ENCODE peak calls at places on chromosomes 11 and 22, in four cellular contexts. G is cardiac muscle cell, Z is neural progenitor cell, C is aorta. N is an unnamed sample.

GRCh38 chr11:20084921-20085814 is 75.1 kb downstream of the DBX1 start:
- DNase-seq in G (no peak), Z (no peak), C (no peak), N (no peak)

GRCh38 chr11:117907276-117908110 is 21.7 kb downstream of the TMPRSS13 start:
- DNase-seq in G (peak; percentile 93), Z (peak; percentile 70), C (peak; percentile 87), N (peak; percentile 12)

GRCh38 chr11:8652140-8652539 is 30.3 kb downstream of the TRIM66 start:
- DNase-seq in G (peak; percentile 78), Z (no peak), C (no peak), N (no peak)

GRCh38 chr22:39068033-39068785 is 8.9 kb upstream of the APOBEC3G start:
- DNase-seq in G (no peak), Z (no peak), C (no peak), N (no peak)

GRCh38 chr11:1867381-1867780 is 14.5 kb downstream of the LSP1 start:
- DNase-seq in G (no peak), Z (no peak), C (no peak), N (no peak)

GRCh38 chr11:569273-569885 is 6.9 kb upstream of the PHRF1 start:
- DNase-seq in G (no peak), Z (peak; percentile 56), C (no peak), N (no peak)

GRCh38 chr11:121446752-121447156 is 5.4 kb upstream of the SORL1 start:
- DNase-seq in G (peak; percentile 19), Z (peak; percentile 51), C (no peak), N (no peak)

GRCh38 chr22:37419916-37420655 is 7.2 kb downstream of the ELFN2 start:
- DNase-seq in G (no peak), Z (peak; percentile 74), C (no peak), N (no peak)

GRCh38 chr11:76781861-76782500 is 1.2 kb upstream of the TSKU start:
- DNase-seq in G (no peak), Z (no peak), C (peak; percentile 50), N (no peak)
- H3K27ac ChIP-seq in G (peak overlapping the region; percentile 80), Z (no peak overlapping the region), C (no peak overlapping the region), N (peak overlapping the region; percentile 99)

GRCh38 chr11:90134420-90135003 is at the start of gene NAALAD2:
- DNase-seq in G (peak; percentile 80), Z (peak; percentile 86), C (peak; percentile 51), N (no peak)

GRCh38 chr11:90133560-90134145 is 810 bp upstream of the NAALAD2 start:
- DNase-seq in G (no peak), Z (peak; percentile 10), C (no peak), N (no peak)

GRCh38 chr11:90135016-90135415 is 553 bp downstream of the NAALAD2 start:
- DNase-seq in G (peak; percentile 36), Z (peak; percentile 12), C (no peak), N (no peak)
- H3K27ac ChIP-seq in G (no peak overlapping the region), Z (no peak overlapping the region), C (no peak overlapping the region), N (peak overlapping the region; percentile 35)

DNA sequence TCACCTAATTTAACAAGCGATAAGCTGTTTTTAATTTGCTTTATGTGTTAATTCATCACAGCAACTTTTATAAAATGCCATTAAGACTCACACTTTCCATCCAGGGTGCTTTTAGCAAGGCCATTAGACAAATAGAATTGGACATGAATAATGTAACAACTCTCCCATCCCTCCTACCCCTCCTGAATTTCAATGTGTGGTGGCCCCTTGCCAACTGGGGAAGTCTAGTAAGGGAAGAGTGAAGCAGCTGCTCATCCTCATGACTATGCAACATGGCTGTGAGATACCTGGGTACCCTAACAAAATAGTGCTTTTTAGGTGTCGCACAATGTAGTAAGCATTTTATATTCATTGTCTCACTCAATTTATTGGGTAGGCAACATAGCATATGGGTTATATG is 259.7 kb upstream of the CCDC90B start:
- DNase-seq in G (no peak), Z (no peak), C (no peak), N (no peak)
- H3K27ac ChIP-seq in G (no peak overlapping the region), Z (no peak overlapping the region), C (no peak overlapping the region), N (no peak overlapping the region)

DNA sequence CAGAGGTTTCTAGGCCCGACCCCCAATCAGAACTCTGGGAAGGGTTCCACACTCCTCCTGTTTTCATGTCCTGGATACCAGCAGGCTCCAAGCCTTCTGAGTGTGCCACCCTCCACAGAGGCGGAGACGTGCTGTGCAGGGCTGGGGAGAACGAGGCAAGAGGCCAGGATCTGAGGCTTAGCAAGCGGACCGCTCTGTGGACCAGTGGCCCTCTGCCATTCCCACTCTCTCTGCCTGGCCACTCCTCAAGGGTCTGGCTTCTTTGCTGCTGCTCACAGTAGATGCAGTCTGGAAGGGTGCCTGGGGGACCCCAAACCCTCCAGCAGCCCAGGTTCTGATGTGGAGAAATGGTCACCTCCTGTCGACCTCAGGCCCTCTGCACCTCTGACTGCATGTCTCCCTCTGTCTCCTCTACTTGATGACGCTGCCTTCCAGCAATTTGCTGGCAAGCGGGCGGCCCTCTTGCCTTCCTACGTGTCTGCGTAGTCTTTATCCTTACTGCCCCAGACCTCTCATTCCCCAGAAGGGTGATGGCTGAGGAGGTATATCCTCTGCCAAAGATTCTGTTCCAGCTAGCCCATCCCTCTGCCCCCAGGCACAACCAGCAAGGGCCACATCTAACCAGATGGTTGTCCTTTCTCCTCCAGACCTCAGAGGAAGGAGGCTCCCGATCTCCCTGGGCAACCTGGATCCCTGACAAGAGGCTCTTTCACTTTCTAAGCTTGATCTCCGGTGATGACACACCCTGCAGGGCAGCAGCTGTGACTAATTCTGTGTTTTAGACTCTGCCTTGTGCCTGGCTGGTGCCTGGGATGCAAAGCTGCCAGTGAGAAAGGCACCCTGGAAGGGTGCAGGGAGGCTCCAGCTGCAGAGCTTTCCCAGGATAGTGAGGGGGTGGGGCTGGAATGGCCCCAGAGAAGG is 87.3 kb downstream of the NAT10 start:
- DNase-seq in G (peak; percentile 90), Z (peak; percentile 13), C (peak; percentile 91), N (no peak)
- H3K27ac ChIP-seq in G (no peak overlapping the region), Z (no peak overlapping the region), C (peak overlapping the region; percentile 53), N (peak overlapping the region; percentile 79)

DNA sequence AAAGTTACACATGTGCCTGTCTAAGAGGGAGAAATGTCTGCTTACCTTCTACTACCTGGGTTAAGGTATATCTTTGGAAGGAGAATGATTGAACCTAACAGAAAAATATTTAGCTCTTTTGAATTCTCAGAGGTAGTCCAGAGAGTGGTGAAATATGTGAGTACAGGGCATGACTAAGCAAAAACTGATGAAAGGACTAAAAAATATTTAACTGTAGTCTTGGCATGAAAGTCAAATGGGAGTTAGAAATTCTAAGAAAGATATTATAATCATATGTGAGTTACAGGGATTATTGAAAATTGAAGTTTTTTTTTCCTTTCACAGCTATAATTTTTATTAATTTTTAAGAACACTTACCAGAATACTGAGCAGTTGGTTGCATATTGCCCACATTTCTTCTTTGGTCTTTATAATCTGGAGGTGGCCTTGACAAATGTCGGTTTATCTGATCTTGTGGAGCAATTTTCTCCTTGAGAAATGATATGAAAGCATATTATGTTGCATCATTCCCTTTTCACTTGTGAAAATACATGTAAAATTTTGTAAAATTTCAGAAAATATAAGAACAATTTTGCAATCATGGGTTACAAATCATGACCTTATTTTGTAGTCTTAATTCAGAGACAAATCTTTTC is 61.4 kb upstream of the MTMR2 start:
- DNase-seq in G (peak; percentile 56), Z (no peak), C (no peak), N (no peak)
- H3K27ac ChIP-seq in G (no peak overlapping the region), Z (no peak overlapping the region), C (no peak overlapping the region), N (no peak overlapping the region)

GRCh38 chr11:94926271-94926625 is 47.1 kb downstream of the CWC15 start:
- DNase-seq in G (no peak), Z (no peak), C (no peak), N (no peak)

GRCh38 chr11:94926698-94927237 is 46.6 kb downstream of the CWC15 start:
- DNase-seq in G (peak; percentile 98), Z (no peak), C (peak; percentile 93), N (no peak)

GRCh38 chr11:94922675-94923347 is 50.5 kb downstream of the CWC15 start:
- DNase-seq in G (no peak), Z (no peak), C (peak; percentile 63), N (no peak)

GRCh38 chr11:94925422-94926270 is 47.7 kb downstream of the CWC15 start:
- DNase-seq in G (no peak), Z (no peak), C (no peak), N (no peak)

DNA sequence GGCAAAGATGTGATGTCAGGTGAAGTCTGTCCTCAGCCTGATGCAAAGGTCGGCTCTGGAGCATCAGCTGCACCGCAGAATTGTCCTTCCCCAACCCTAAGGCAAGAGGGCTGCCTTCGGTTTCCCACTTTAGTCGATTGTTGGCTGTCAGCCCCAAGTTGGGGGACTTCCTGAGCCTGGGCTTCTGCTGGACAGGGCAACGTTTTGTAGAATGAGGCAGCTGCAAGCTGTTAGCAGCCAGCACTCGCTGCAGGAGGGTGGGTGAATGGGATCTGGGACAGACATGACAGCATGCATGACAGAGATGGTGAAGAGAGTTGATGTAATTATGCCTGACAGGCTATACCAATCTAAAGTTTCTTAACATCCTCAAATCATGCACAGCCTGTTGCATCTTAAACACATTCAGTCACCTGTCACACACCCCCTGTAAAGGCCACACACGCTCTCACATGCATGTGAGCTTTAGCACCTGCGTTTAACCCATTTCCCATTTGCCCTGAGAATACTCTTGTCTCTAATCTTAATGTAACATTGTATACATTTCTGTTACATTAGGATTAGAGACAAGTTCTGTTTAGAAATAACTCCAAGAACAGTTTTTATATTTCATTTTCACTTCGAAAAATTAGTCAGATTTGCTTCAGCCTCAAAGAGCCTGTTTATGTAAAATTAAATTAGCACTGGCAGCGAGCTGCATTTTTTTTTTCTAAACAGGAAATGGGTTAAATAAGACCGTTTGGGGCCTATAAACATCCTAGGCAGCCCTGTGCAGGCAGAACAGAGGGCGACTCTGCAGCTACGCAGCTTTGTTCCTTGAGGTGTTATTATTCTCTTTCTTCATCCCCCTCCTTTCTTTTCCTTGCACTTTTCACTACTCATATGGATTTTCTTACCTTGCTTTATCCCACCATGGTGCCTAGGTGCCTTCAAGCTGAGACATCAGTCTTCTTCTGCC is 49.0 kb downstream of the CWC15 start:
- DNase-seq in G (no peak), Z (no peak), C (no peak), N (no peak)
- H3K27ac ChIP-seq in G (no peak overlapping the region), Z (no peak overlapping the region), C (no peak overlapping the region), N (peak overlapping the region; percentile 91)

DNA sequence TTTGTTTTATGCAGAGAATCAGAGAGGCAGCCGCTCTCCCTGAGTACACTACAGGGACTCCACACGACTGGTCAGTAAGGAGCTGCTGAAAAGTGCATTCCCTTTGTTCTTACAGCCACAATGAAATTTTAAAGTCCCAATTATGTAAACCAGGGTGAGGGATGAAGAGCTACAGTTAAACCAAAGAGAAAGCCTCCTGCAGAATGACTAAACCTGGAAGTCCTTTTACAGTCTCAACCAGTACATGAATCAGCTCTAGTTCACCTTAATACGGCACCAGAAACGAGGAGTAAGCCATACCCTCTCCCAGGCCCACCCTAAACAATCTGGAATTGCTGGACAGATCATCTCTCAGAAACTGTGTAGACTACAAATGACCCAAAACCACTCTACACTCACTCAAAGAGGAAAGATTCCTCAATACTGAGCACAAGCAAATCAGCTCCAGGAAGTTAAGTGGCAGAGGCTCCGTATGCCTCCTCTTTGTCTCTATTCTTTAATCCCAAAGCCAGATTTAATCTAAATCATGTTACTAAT is 113.1 kb downstream of the RBFOX2 start:
- DNase-seq in G (no peak), Z (peak; percentile 45), C (no peak), N (no peak)
- H3K27ac ChIP-seq in G (peak overlapping the region; percentile 99), Z (peak overlapping the region; percentile 93), C (peak overlapping the region; percentile 62), N (peak overlapping the region; percentile 86)